ENCODE peak calls at places on chromosomes 13 and 19, in ten cellular contexts. One of them, this sample, is unnamed.

GRCh38 chr13:94143624-94144350 is 335.7 kb downstream of the DCT start:
- DNase-seq in Caco-2: no peak
- DNase-seq in fibroblast of mammary gland: no peak
- DNase-seq in fibroblast of pulmonary artery: no peak
- DNase-seq in AG04450: no peak
- DNase-seq in A549: no peak
- DNase-seq in epithelial cell of esophagus: no peak
- DNase-seq in AG04449: no peak
- DNase-seq in CD8-positive, alpha-beta memory T cell: no peak
- DNase-seq in CD8-positive, alpha-beta T cell: no peak
- DNase-seq in this sample: no peak

GRCh38 chr13:109100705-109101104 is 471.3 kb downstream of the MYO16 start:
- DNase-seq in Caco-2: no peak
- DNase-seq in fibroblast of mammary gland: peak; percentile 11
- DNase-seq in fibroblast of pulmonary artery: no peak
- DNase-seq in AG04450: no peak
- DNase-seq in A549: no peak
- DNase-seq in epithelial cell of esophagus: peak; percentile 46
- DNase-seq in AG04449: no peak
- DNase-seq in CD8-positive, alpha-beta memory T cell: no peak
- DNase-seq in CD8-positive, alpha-beta T cell: no peak
- DNase-seq in this sample: no peak

GRCh38 chr13:90365130-90365529 is 982.4 kb upstream of the MIR17HG start:
- DNase-seq in Caco-2: no peak
- DNase-seq in fibroblast of mammary gland: peak; percentile 10
- DNase-seq in fibroblast of pulmonary artery: peak; percentile 49
- DNase-seq in AG04450: no peak
- DNase-seq in A549: no peak
- DNase-seq in epithelial cell of esophagus: peak; percentile 33
- DNase-seq in AG04449: no peak
- DNase-seq in CD8-positive, alpha-beta memory T cell: no peak
- DNase-seq in CD8-positive, alpha-beta T cell: no peak
- DNase-seq in this sample: no peak

GRCh38 chr13:37109080-37109678 is 3.7 kb upstream of the CSNK1A1L start:
- DNase-seq in Caco-2: peak; percentile 37
- DNase-seq in fibroblast of mammary gland: peak; percentile 65
- DNase-seq in fibroblast of pulmonary artery: peak; percentile 79
- DNase-seq in AG04450: peak; percentile 10
- DNase-seq in A549: no peak
- DNase-seq in epithelial cell of esophagus: peak; percentile 53
- DNase-seq in AG04449: no peak
- DNase-seq in CD8-positive, alpha-beta memory T cell: no peak
- DNase-seq in CD8-positive, alpha-beta T cell: no peak
- DNase-seq in this sample: no peak

GRCh38 chr13:77717508-77717907 is 20.0 kb downstream of the SLAIN1 start:
- DNase-seq in Caco-2: no peak
- DNase-seq in fibroblast of mammary gland: no peak
- DNase-seq in fibroblast of pulmonary artery: no peak
- DNase-seq in AG04450: no peak
- DNase-seq in A549: no peak
- DNase-seq in epithelial cell of esophagus: no peak
- DNase-seq in AG04449: no peak
- DNase-seq in CD8-positive, alpha-beta memory T cell: no peak
- DNase-seq in CD8-positive, alpha-beta T cell: no peak
- DNase-seq in this sample: no peak

GRCh38 chr13:60047943-60048342 is 115.8 kb downstream of the DIAPH3 start:
- DNase-seq in Caco-2: peak; percentile 35
- DNase-seq in fibroblast of mammary gland: no peak
- DNase-seq in fibroblast of pulmonary artery: peak; percentile 17
- DNase-seq in AG04450: no peak
- DNase-seq in A549: no peak
- DNase-seq in epithelial cell of esophagus: peak; percentile 15
- DNase-seq in AG04449: no peak
- DNase-seq in CD8-positive, alpha-beta memory T cell: no peak
- DNase-seq in CD8-positive, alpha-beta T cell: no peak
- DNase-seq in this sample: peak; percentile 12

GRCh38 chr19:35377656-35378055 is 6.8 kb downstream of the GPR42 start:
- DNase-seq in Caco-2: no peak
- DNase-seq in fibroblast of mammary gland: no peak
- DNase-seq in fibroblast of pulmonary artery: no peak
- DNase-seq in AG04450: no peak
- DNase-seq in A549: no peak
- DNase-seq in epithelial cell of esophagus: no peak
- DNase-seq in AG04449: no peak
- DNase-seq in CD8-positive, alpha-beta memory T cell: no peak
- DNase-seq in CD8-positive, alpha-beta T cell: no peak
- DNase-seq in this sample: no peak

GRCh38 chr19:34391813-34392212 is 12.4 kb upstream of the PDCD2L start:
- DNase-seq in Caco-2: no peak
- DNase-seq in fibroblast of mammary gland: no peak
- DNase-seq in fibroblast of pulmonary artery: no peak
- DNase-seq in AG04450: no peak
- DNase-seq in A549: peak; percentile 63
- DNase-seq in epithelial cell of esophagus: no peak
- DNase-seq in AG04449: no peak
- DNase-seq in CD8-positive, alpha-beta memory T cell: no peak
- DNase-seq in CD8-positive, alpha-beta T cell: no peak
- DNase-seq in this sample: no peak

DNA sequence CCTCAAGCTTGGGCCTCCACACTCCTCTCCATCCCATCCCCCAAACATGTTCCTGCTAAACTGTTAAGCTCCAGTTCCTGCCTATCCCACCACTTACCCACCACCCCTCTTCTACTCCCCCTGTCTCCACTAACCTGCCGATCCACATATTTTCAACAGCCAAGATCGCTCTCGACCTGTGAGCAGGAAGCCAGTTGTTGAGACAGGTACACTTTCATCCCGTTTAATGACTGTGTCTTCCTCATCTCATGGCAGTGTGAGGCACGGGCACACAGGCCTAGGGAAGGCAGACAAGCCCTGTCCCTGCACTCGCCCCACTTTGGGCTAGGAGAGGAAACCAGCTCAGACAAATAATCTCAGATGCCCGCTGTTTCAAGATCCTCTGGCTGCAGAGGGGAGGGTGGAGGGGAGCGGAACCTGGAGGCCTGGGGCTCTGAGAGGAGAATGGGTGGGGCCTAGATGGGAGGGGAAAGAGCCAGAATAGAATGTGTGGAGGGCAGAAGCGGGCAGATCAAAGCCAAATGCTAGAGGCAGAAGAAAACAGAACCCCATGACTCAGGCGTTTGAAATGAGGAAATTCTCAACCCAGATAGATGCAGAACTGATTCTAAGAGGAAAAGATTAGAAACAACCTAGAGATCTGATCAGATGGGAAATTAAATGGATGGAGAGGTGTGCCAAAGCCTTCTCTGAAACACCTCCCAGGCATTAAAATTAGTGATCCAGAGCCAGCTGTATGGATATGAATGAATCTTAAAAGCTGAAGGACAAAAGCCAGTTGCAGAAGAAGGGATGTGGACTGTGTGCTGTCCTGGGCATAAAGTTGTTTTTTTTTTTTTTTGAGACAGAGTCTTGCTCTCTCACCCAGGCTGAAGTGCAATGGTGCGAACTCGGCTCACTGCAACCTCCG is 16.9 kb upstream of the CYP2S1 start:
- DNase-seq in Caco-2: peak; percentile 96
- DNase-seq in fibroblast of mammary gland: peak; percentile 59
- DNase-seq in fibroblast of pulmonary artery: peak; percentile 63
- DNase-seq in AG04450: peak; percentile 58
- DNase-seq in A549: peak; percentile 100
- DNase-seq in epithelial cell of esophagus: peak; percentile 90
- DNase-seq in AG04449: peak; percentile 21
- DNase-seq in CD8-positive, alpha-beta memory T cell: no peak
- DNase-seq in CD8-positive, alpha-beta T cell: peak; percentile 50
- DNase-seq in this sample: peak; percentile 38
- H3K4me3 ChIP-seq in Caco-2: peak overlapping the region; percentile 39
- H3K4me3 ChIP-seq in fibroblast of mammary gland: no peak overlapping the region
- H3K4me3 ChIP-seq in fibroblast of pulmonary artery: no peak overlapping the region
- H3K4me3 ChIP-seq in AG04450: peak overlapping the region; percentile 35
- H3K4me3 ChIP-seq in A549: peak overlapping the region; percentile 40
- H3K4me3 ChIP-seq in epithelial cell of esophagus: peak overlapping the region; percentile 13
- H3K4me3 ChIP-seq in AG04449: no peak overlapping the region
- H3K4me3 ChIP-seq in CD8-positive, alpha-beta memory T cell: no peak overlapping the region
- H3K4me3 ChIP-seq in CD8-positive, alpha-beta T cell: no peak overlapping the region
- H3K4me3 ChIP-seq in this sample: no peak overlapping the region

DNA sequence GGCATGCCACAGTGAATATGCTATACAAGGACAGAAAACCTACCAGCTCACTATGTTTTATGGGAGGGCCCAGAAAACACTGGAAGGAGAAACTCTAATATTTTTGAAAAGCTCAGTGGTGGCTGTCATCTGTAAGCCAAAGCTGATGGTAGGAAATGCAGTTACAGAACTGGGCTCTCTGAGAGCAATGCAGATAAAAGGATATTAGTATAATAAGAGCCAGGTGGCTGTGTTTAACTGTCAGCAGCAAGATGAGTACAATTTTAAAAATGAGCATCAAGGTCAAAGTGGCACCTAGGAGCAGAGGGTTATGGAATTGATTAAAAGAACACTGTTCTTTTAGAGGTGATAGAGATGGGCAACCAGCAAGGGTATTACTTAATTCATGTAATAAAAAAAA is 345.0 kb downstream of the NDFIP2 start:
- DNase-seq in Caco-2: no peak
- DNase-seq in fibroblast of mammary gland: no peak
- DNase-seq in fibroblast of pulmonary artery: no peak
- DNase-seq in AG04450: no peak
- DNase-seq in A549: no peak
- DNase-seq in epithelial cell of esophagus: no peak
- DNase-seq in AG04449: no peak
- DNase-seq in CD8-positive, alpha-beta memory T cell: no peak
- DNase-seq in CD8-positive, alpha-beta T cell: no peak
- DNase-seq in this sample: no peak
- H3K4me3 ChIP-seq in Caco-2: no peak overlapping the region
- H3K4me3 ChIP-seq in fibroblast of mammary gland: no peak overlapping the region
- H3K4me3 ChIP-seq in fibroblast of pulmonary artery: no peak overlapping the region
- H3K4me3 ChIP-seq in AG04450: no peak overlapping the region
- H3K4me3 ChIP-seq in A549: no peak overlapping the region
- H3K4me3 ChIP-seq in epithelial cell of esophagus: no peak overlapping the region
- H3K4me3 ChIP-seq in AG04449: no peak overlapping the region
- H3K4me3 ChIP-seq in CD8-positive, alpha-beta memory T cell: no peak overlapping the region
- H3K4me3 ChIP-seq in CD8-positive, alpha-beta T cell: no peak overlapping the region
- H3K4me3 ChIP-seq in this sample: no peak overlapping the region

DNA sequence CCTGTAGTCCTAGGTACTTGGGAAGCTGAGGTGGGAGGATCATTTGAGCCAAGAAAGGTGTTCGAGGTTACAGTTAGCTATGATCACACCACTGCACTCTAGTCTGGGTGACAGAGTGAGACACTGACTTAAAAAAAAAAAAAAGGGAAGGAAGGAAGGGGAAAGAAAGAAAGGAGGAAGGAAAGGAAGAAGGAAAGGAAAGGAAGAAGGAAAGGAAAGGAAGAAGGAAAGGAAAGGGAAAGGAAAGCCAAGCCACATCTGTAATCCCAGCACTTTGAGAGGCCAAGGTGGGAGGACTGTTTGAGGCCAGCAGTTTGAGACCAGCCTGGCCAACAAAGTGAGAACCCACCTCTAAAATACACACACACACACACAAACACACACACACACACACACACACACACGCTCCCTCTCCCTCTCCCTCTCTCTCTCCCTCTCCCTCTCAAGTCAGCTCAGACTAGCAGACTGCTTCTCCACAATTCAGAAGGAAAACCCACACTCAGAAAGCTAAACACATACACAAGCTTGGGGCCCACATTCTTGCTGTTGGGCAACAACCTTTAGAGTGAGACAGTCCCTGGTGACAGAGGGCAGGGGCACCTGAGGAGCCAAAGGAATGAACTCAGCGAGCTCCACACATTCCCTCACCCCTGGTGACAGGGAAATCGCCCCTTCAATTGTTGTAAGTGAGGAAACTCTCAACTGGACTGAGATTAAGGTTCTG is 2.7 kb downstream of the ZNF709 start:
- DNase-seq in Caco-2: no peak
- DNase-seq in fibroblast of mammary gland: no peak
- DNase-seq in fibroblast of pulmonary artery: no peak
- DNase-seq in AG04450: no peak
- DNase-seq in A549: no peak
- DNase-seq in epithelial cell of esophagus: no peak
- DNase-seq in AG04449: no peak
- DNase-seq in CD8-positive, alpha-beta memory T cell: no peak
- DNase-seq in CD8-positive, alpha-beta T cell: no peak
- DNase-seq in this sample: no peak
- H3K4me3 ChIP-seq in Caco-2: no peak overlapping the region
- H3K4me3 ChIP-seq in fibroblast of mammary gland: no peak overlapping the region
- H3K4me3 ChIP-seq in fibroblast of pulmonary artery: no peak overlapping the region
- H3K4me3 ChIP-seq in AG04450: no peak overlapping the region
- H3K4me3 ChIP-seq in A549: no peak overlapping the region
- H3K4me3 ChIP-seq in epithelial cell of esophagus: no peak overlapping the region
- H3K4me3 ChIP-seq in AG04449: no peak overlapping the region
- H3K4me3 ChIP-seq in CD8-positive, alpha-beta memory T cell: no peak overlapping the region
- H3K4me3 ChIP-seq in CD8-positive, alpha-beta T cell: no peak overlapping the region
- H3K4me3 ChIP-seq in this sample: no peak overlapping the region

GRCh38 chr19:4909897-4910593 is 744 bp downstream of the UHRF1 start:
- DNase-seq in Caco-2: peak; percentile 92
- DNase-seq in fibroblast of mammary gland: peak; percentile 77
- DNase-seq in fibroblast of pulmonary artery: peak; percentile 80
- DNase-seq in AG04450: peak; percentile 42
- DNase-seq in A549: peak; percentile 85
- DNase-seq in epithelial cell of esophagus: peak; percentile 95
- DNase-seq in AG04449: no peak
- DNase-seq in CD8-positive, alpha-beta memory T cell: peak; percentile 92
- DNase-seq in CD8-positive, alpha-beta T cell: peak; percentile 93
- DNase-seq in this sample: no peak

GRCh38 chr19:4909172-4909896 is at the start of gene UHRF1:
- DNase-seq in Caco-2: peak; percentile 71
- DNase-seq in fibroblast of mammary gland: no peak
- DNase-seq in fibroblast of pulmonary artery: no peak
- DNase-seq in AG04450: no peak
- DNase-seq in A549: no peak
- DNase-seq in epithelial cell of esophagus: no peak
- DNase-seq in AG04449: no peak
- DNase-seq in CD8-positive, alpha-beta memory T cell: no peak
- DNase-seq in CD8-positive, alpha-beta T cell: no peak
- DNase-seq in this sample: no peak

GRCh38 chr19:4910594-4911273 is 1.4 kb downstream of the UHRF1 start:
- DNase-seq in Caco-2: no peak
- DNase-seq in fibroblast of mammary gland: peak; percentile 55
- DNase-seq in fibroblast of pulmonary artery: peak; percentile 55
- DNase-seq in AG04450: no peak
- DNase-seq in A549: no peak
- DNase-seq in epithelial cell of esophagus: peak; percentile 39
- DNase-seq in AG04449: no peak
- DNase-seq in CD8-positive, alpha-beta memory T cell: no peak
- DNase-seq in CD8-positive, alpha-beta T cell: no peak
- DNase-seq in this sample: no peak

GRCh38 chr19:4911786-4912672 is 2.7 kb downstream of the UHRF1 start:
- DNase-seq in Caco-2: peak; percentile 29
- DNase-seq in fibroblast of mammary gland: peak; percentile 100
- DNase-seq in fibroblast of pulmonary artery: peak; percentile 98
- DNase-seq in AG04450: peak; percentile 99
- DNase-seq in A549: peak; percentile 90
- DNase-seq in epithelial cell of esophagus: peak; percentile 100
- DNase-seq in AG04449: peak; percentile 100
- DNase-seq in CD8-positive, alpha-beta memory T cell: peak; percentile 52
- DNase-seq in CD8-positive, alpha-beta T cell: peak; percentile 72
- DNase-seq in this sample: peak; percentile 94

DNA sequence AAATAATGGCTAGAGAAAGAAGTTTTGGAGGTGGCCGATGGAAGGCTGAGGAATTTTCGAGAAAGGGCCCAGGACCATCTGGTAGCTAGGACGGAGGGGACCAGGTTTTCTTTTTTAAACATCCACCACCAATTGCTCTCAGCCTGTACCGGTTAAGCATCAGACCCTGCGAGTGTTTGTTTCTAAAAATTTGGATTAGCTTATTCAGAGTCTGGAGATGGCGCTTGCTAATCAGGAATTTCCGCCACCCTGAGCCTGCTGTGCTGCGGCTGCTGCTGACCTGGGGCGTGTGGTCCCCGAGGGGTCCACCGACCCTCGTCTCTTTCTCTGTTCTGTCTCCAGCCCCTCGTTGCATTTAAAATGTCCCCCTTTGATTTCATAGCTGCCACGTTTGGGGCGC is 2.0 kb downstream of the UHRF1 start:
- DNase-seq in Caco-2: no peak
- DNase-seq in fibroblast of mammary gland: no peak
- DNase-seq in fibroblast of pulmonary artery: no peak
- DNase-seq in AG04450: no peak
- DNase-seq in A549: no peak
- DNase-seq in epithelial cell of esophagus: peak; percentile 18
- DNase-seq in AG04449: no peak
- DNase-seq in CD8-positive, alpha-beta memory T cell: no peak
- DNase-seq in CD8-positive, alpha-beta T cell: no peak
- DNase-seq in this sample: no peak
- H3K4me3 ChIP-seq in Caco-2: no peak overlapping the region
- H3K4me3 ChIP-seq in fibroblast of mammary gland: peak overlapping the region; percentile 68
- H3K4me3 ChIP-seq in fibroblast of pulmonary artery: peak overlapping the region; percentile 58
- H3K4me3 ChIP-seq in AG04450: peak overlapping the region; percentile 67
- H3K4me3 ChIP-seq in A549: peak overlapping the region; percentile 85
- H3K4me3 ChIP-seq in epithelial cell of esophagus: peak overlapping the region; percentile 52
- H3K4me3 ChIP-seq in AG04449: peak overlapping the region; percentile 70
- H3K4me3 ChIP-seq in CD8-positive, alpha-beta memory T cell: peak overlapping the region; percentile 73
- H3K4me3 ChIP-seq in CD8-positive, alpha-beta T cell: peak overlapping the region; percentile 44
- H3K4me3 ChIP-seq in this sample: peak overlapping the region; percentile 65

This sample was measured in epithelial cell of proximal tubule.